ENCODE peak calls at places on chromosome 18, in seven cellular contexts. C is HFFc6; U is GM23248; J is NCI-H1417; I is stimulated activated CD8-positive, alpha-beta memory T cell treated with anti-CD3 and anti-CD28 coated beads, Interleukin-12 subunit alpha, Interleukin-12 subunit beta, amount 100 ng/mL, for 4 hours; T is GM04504; A is ELF-1. V is an unnamed sample.

GRCh38 chr18:22026889-22027288 is 142.5 kb upstream of the GATA6 start:
- DNase-seq in C (no peak), U (no peak), J (no peak), I (no peak), T (no peak), A (peak; percentile 76), V (no peak)

GRCh38 chr18:11757084-11757590 is 68.1 kb downstream of the GNAL start:
- DNase-seq in C (no peak), U (no peak), J (no peak), I (no peak), T (no peak), A (no peak), V (no peak)

GRCh38 chr18:11005528-11005927 is 143.8 kb downstream of the PIEZO2 start:
- DNase-seq in C (no peak), U (peak; percentile 29), J (no peak), I (no peak), T (no peak), A (peak; percentile 47), V (peak; percentile 49)

GRCh38 chr18:48529796-48530195 is 9.0 kb upstream of the CTIF start:
- DNase-seq in C (peak; percentile 79), U (peak; percentile 85), J (peak; percentile 7), I (no peak), T (peak; percentile 71), A (no peak), V (no peak)

GRCh38 chr18:9711361-9712129 is 3.4 kb downstream of the RAB31 start:
- DNase-seq in C (no peak), U (no peak), J (no peak), I (no peak), T (no peak), A (no peak), V (no peak)

GRCh38 chr18:11785444-11786055 is 65.7 kb upstream of the CHMP1B start:
- DNase-seq in C (no peak), U (no peak), J (no peak), I (no peak), T (no peak), A (no peak), V (no peak)

GRCh38 chr18:67468038-67468437 is 48.5 kb downstream of the DSEL start:
- DNase-seq in C (no peak), U (no peak), J (no peak), I (no peak), T (no peak), A (no peak), V (no peak)

GRCh38 chr18:48787523-48788151 is 163.1 kb downstream of the SMAD7 start:
- DNase-seq in C (no peak), U (peak; percentile 43), J (no peak), I (no peak), T (no peak), A (peak; percentile 67), V (no peak)

GRCh38 chr18:70559446-70559845 is 270.6 kb downstream of the SOCS6 start:
- DNase-seq in C (no peak), U (no peak), J (no peak), I (no peak), T (no peak), A (no peak), V (no peak)